ENCODE peak calls at places on chromosomes 16 and 17, in five cellular contexts. U, P, H, L and D are unnamed samples.

GRCh38 chr17:64327201-64327930 is 63.3 kb downstream of the PECAM1 start:
- DNase-seq in H (no peak), L (no peak), P (no peak), U (no peak), D (no peak)

GRCh38 chr16:56145369-56145768 is 45.9 kb upstream of the GNAO1 start:
- DNase-seq in H (no peak), P (no peak), L (no peak), U (no peak), D (no peak)

GRCh38 chr17:45172541-45173286 is 11.0 kb downstream of the HEXIM2 start:
- DNase-seq in L (no peak), P (peak; percentile 74), U (peak; percentile 81), H (peak; percentile 97), D (no peak)

GRCh38 chr17:8470447-8471047 is 34.9 kb downstream of the NDEL1 start:
- DNase-seq in H (no peak), P (no peak), L (no peak), U (no peak), D (no peak)

GRCh38 chr16:68235882-68236803 is at the start of gene ESRP2:
- DNase-seq in H (peak; percentile 80), L (peak; percentile 86), U (no peak), P (no peak), D (no peak)

GRCh38 chr16:539901-540530 is 12.5 kb downstream of the CAPN15 start:
- DNase-seq in L (no peak), P (no peak), U (no peak), H (no peak), D (no peak)

GRCh38 chr16:57957396-57958392 is 13.2 kb downstream of the CNGB1 start:
- DNase-seq in L (no peak), P (no peak), U (no peak), H (no peak), D (no peak)

GRCh38 chr16:28189237-28189636 is 22.5 kb downstream of the XPO6 start:
- DNase-seq in P (no peak), H (no peak), U (no peak), L (no peak), D (no peak)

GRCh38 chr17:38947189-38947588 is 20.0 kb downstream of the FBXO47 start:
- DNase-seq in U (no peak), L (no peak), H (no peak), P (no peak), D (no peak)

GRCh38 chr17:37176683-37177082 is 199.1 kb upstream of the C17orf78 start:
- DNase-seq in H (no peak), U (no peak), L (no peak), P (no peak), D (no peak)

GRCh38 chr16:67661101-67661661 is 421 bp downstream of the PARD6A start:
- DNase-seq in U (no peak), L (peak; percentile 65), P (no peak), H (no peak), D (no peak)

GRCh38 chr17:48624544-48625501 is 1.3 kb downstream of the HOXB9 start:
- DNase-seq in U (no peak), L (no peak), P (no peak), H (no peak), D (no peak)